ENCODE peak calls at places on chromosomes 4 and X, in seven cellular contexts. W is upper lobe of left lung, U is endodermal cell, E is heart right ventricle, Z is pancreas, X is endothelial cell of umbilical vein, S is fibroblast of lung. D is an unnamed sample.

GRCh38 chr4:72701987-72702819 is 133.2 kb upstream of the ADAMTS3 start:
- DNase-seq in X (peak; percentile 69), W (no peak), U (peak; percentile 56), Z (no peak), S (peak; percentile 58), E (no peak), D (no peak)

GRCh38 chr4:172865103-172865502 is 303.5 kb upstream of the GALNT7 start:
- DNase-seq in Z (no peak), X (no peak), E (no peak), S (no peak), U (no peak), W (no peak), D (no peak)

GRCh38 chr4:74934016-74934821 is 1.3 kb downstream of the PARM1 start:
- DNase-seq in Z (peak; percentile 83), W (peak; percentile 74), E (peak; percentile 35), S (peak; percentile 26), U (peak; percentile 75), X (peak; percentile 42), D (no peak)

GRCh38 chr4:25221377-25221776 is 12.5 kb upstream of the PI4K2B start:
- DNase-seq in U (no peak), S (no peak), Z (no peak), W (no peak), X (no peak), E (no peak), D (no peak)

GRCh38 chr4:26404597-26405323 is 83.9 kb downstream of the RBPJ start:
- DNase-seq in U (no peak), Z (no peak), X (no peak), E (no peak), S (no peak), W (no peak), D (no peak)

GRCh38 chrX:106177106-106177981 is 9.2 kb downstream of the PWWP3B start:
- DNase-seq in W (no peak), E (peak; percentile 68), Z (peak; percentile 69), X (no peak), U (peak; percentile 86), S (peak; percentile 41), D (peak; percentile 26)

GRCh38 chr4:22514431-22514830 is 1.4 kb downstream of the ADGRA3 start:
- DNase-seq in Z (no peak), W (no peak), U (no peak), X (no peak), E (no peak), S (no peak), D (no peak)

GRCh38 chrX:27599928-27600327 is 9.8 kb downstream of the DCAF8L2 start:
- DNase-seq in X (peak; percentile 70), S (peak; percentile 37), Z (no peak), E (no peak), W (no peak), U (no peak), D (no peak)

GRCh38 chr4:7222521-7222920 is 30.2 kb downstream of the SORCS2 start:
- DNase-seq in E (no peak), X (no peak), Z (no peak), U (no peak), W (no peak), S (peak; percentile 59), D (no peak)

GRCh38 chr4:31026216-31026615 is 306.0 kb downstream of the PCDH7 start:
- DNase-seq in U (no peak), X (no peak), W (no peak), S (no peak), Z (no peak), E (no peak), D (no peak)

GRCh38 chr4:1192493-1193205 is 20.3 kb upstream of the SPON2 start:
- DNase-seq in Z (peak; percentile 63), U (peak; percentile 35), E (peak; percentile 41), W (peak; percentile 20), S (no peak), X (no peak), D (no peak)

GRCh38 chr4:112888617-112889016 is 160.8 kb upstream of the ANK2 start:
- DNase-seq in U (no peak), S (no peak), E (no peak), W (no peak), X (no peak), Z (no peak), D (no peak)

GRCh38 chrX:65985922-65986588 is 53.8 kb downstream of the VSIG4 start:
- DNase-seq in Z (no peak), E (no peak), S (peak; percentile 18), W (peak; percentile 32), U (peak; percentile 79), X (peak; percentile 49), D (no peak)

GRCh38 chr4:47383829-47384427 is 79.6 kb downstream of the COMMD8 start:
- DNase-seq in U (no peak), S (peak; percentile 38), E (no peak), X (peak; percentile 28), Z (no peak), W (no peak), D (no peak)

GRCh38 chr4:76955187-76955586 is 5.6 kb downstream of the SEPTIN11 start:
- DNase-seq in U (no peak), W (no peak), S (peak; percentile 61), X (no peak), E (no peak), Z (no peak), D (no peak)

GRCh38 chrX:151713859-151714258 is 2.0 kb upstream of the FATE1 start:
- DNase-seq in W (no peak), U (peak; percentile 82), E (no peak), X (no peak), S (peak; percentile 7), Z (no peak), D (no peak)

GRCh38 chr4:38161208-38162113 is 201.3 kb downstream of the PTTG2 start:
- DNase-seq in S (peak; percentile 50), E (no peak), Z (no peak), W (no peak), X (peak; percentile 70), U (no peak), D (no peak)

GRCh38 chr4:169135776-169136175 is 125.7 kb upstream of the CBR4 start:
- DNase-seq in Z (no peak), W (no peak), E (no peak), U (no peak), S (no peak), X (no peak), D (no peak)

GRCh38 chrX:24343719-24344118 is 16.7 kb upstream of the SUPT20HL1 start:
- DNase-seq in W (no peak), S (no peak), E (no peak), U (no peak), Z (no peak), X (no peak), D (no peak)

GRCh38 chr4:24794916-24795665 is at the start of gene SOD3:
- DNase-seq in Z (peak; percentile 79), X (peak; percentile 9), E (peak; percentile 80), W (peak; percentile 92), S (peak; percentile 91), U (peak; percentile 93), D (peak; percentile 48)

GRCh38 chr4:53763813-53764597 is 172.7 kb upstream of the LNX1 start:
- DNase-seq in S (peak; percentile 95), E (no peak), X (no peak), U (no peak), W (no peak), Z (no peak), D (no peak)

GRCh38 chrX:115229337-115229991 is 4.4 kb downstream of the LRCH2 start:
- DNase-seq in W (no peak), U (no peak), S (no peak), Z (no peak), X (peak; percentile 88), E (no peak), D (no peak)

GRCh38 chrX:115233497-115234219 is at the start of gene LRCH2:
- DNase-seq in Z (peak; percentile 55), S (peak; percentile 34), U (peak; percentile 82), E (peak; percentile 18), X (peak; percentile 47), W (peak; percentile 40), D (no peak)

GRCh38 chrX:115232933-115233496 is 881 bp downstream of the LRCH2 start:
- DNase-seq in S (no peak), X (peak; percentile 26), E (no peak), Z (no peak), U (no peak), W (no peak), D (no peak)

GRCh38 chrX:115234220-115234557 is 293 bp upstream of the LRCH2 start:
- DNase-seq in Z (no peak), W (no peak), X (no peak), U (no peak), S (peak; percentile 8), E (no peak), D (no peak)
- H3K4me3 ChIP-seq in Z (no peak overlapping the region), W (peak overlapping the region; percentile 57), X (peak overlapping the region; percentile 89), U (peak overlapping the region; percentile 76), S (peak overlapping the region; percentile 74), E (peak overlapping the region; percentile 65), D (peak overlapping the region; percentile 48)

DNA sequence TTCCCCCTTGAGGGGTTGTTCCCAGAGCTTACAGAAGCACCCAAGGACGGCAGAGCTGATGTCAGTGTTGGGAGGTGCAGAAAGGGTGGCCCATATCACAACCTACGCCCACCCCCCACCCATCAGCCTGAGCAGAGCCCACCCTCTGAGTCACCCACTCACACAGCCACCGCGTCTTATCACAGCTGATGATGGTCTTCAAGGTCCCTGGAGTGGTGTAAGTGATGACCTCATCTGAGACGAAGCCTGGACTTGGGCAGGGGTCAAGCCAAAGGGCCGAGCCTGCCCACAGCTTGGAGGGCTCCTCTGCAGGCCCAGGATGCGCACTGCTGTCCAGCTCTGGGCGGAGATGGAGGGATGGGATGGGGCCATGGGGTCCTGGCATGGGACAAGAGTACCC is 3.0 kb upstream of the HTRA3 start:
- DNase-seq in W (no peak), S (no peak), Z (no peak), E (no peak), U (no peak), X (no peak), D (no peak)
- H3K27ac ChIP-seq in W (no peak overlapping the region), S (no peak overlapping the region), Z (no peak overlapping the region), E (no peak overlapping the region), U (no peak overlapping the region), X (no peak overlapping the region), D (no peak overlapping the region)

DNA sequence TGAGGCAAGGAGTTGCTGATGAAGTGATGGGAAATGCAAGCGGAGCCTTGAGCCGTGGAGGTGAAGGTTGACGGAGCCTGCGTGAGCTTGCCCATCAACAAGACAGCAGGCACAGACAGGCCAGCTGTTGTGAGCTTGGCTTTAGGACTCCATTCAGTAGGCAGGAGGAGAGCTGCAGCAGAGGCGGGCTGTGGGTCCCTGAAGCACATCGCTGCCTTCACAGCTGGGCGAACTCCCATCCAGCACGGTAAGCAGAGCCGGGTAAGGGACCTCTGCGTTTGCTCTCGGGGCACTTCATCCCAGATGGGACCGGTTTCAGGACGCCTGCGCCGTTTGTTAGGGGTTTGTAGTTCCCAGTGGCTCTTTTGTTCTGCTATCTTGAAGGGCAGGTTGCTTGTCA is 54.8 kb upstream of the CLDN34 start:
- DNase-seq in E (no peak), U (peak; percentile 66), S (peak; percentile 41), X (no peak), W (no peak), Z (no peak), D (no peak)
- H3K4me3 ChIP-seq in E (no peak overlapping the region), U (no peak overlapping the region), S (no peak overlapping the region), X (no peak overlapping the region), W (no peak overlapping the region), Z (no peak overlapping the region), D (no peak overlapping the region)

DNA sequence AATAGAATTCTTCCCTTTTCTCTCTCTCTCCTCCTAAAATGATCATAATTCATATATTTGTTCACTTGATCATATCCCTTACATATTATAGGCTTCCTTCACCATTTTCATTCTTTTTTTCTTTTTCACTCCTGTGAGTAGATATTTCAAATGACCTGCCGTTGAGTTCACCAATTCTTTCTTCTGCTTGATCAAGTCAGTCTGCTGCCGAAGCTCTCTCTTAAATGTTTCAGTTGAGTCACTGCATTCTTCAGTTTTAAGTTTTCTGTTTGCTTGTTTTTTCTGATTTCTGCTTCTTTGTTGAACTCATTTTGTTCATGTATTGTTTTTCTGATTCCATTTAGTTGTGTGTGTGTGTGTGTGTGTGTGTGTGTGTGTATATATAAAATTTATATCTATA is 354.3 kb downstream of the GPAT3 start:
- DNase-seq in E (no peak), W (no peak), Z (no peak), S (peak; percentile 82), X (no peak), U (no peak), D (no peak)
- H3K27ac ChIP-seq in E (no peak overlapping the region), W (no peak overlapping the region), Z (no peak overlapping the region), S (no peak overlapping the region), X (no peak overlapping the region), U (no peak overlapping the region), D (no peak overlapping the region)

D was measured in gastrocnemius medialis.